ENCODE peak calls at places on chromosome 12, in four cellular contexts. P is mammary epithelial cell, X is MM.1S, Q is left lung. W is an unnamed sample.
A peak's percentile ranks its signal among the peaks of the same experiment; 100 is the strongest.

GRCh38 chr12:18275974-18276373 is 14.7 kb downstream of the PIK3C2G start:
- DNase-seq in P (peak; percentile 70), X (no peak), Q (no peak), W (no peak)

GRCh38 chr12:67798763-67799162 is 150.2 kb downstream of the DYRK2 start:
- DNase-seq in P (no peak), X (no peak), Q (no peak), W (no peak)

GRCh38 chr12:64402181-64402580 is 2.0 kb upstream of the XPOT start:
- DNase-seq in P (no peak), X (no peak), Q (no peak), W (no peak)

GRCh38 chr12:124513297-124513867 is 54.0 kb downstream of the NCOR2 start:
- DNase-seq in P (no peak), X (no peak), Q (no peak), W (no peak)

GRCh38 chr12:39905152-39905551 is 200.7 kb downstream of the SLC2A13 start:
- DNase-seq in P (peak; percentile 61), X (no peak), Q (peak; percentile 40), W (no peak)

GRCh38 chr12:29455087-29455486 is 42.4 kb downstream of the OVCH1 start:
- DNase-seq in P (no peak), X (no peak), Q (no peak), W (no peak)

GRCh38 chr12:126708492-126708896 is 1558.5 kb upstream of the TMEM132C start:
- DNase-seq in P (no peak), X (peak; percentile 30), Q (no peak), W (no peak)

GRCh38 chr12:16344269-16344668 is 3.2 kb upstream of the MGST1 start:
- DNase-seq in P (no peak), X (no peak), Q (no peak), W (no peak)

GRCh38 chr12:1882405-1882804 is 36.0 kb downstream of the CACNA2D4 start:
- DNase-seq in P (no peak), X (no peak), Q (no peak), W (no peak)

GRCh38 chr12:69519871-69520270 is 49.7 kb downstream of the FRS2 start:
- DNase-seq in P (peak; percentile 90), X (no peak), Q (no peak), W (no peak)

GRCh38 chr12:1469063-1469462 is 125.3 kb downstream of the FBXL14 start:
- DNase-seq in P (no peak), X (no peak), Q (no peak), W (no peak)

GRCh38 chr12:55820679-55821078 is 2.8 kb downstream of the ORMDL2 start:
- DNase-seq in P (no peak), X (no peak), Q (no peak), W (no peak)

GRCh38 chr12:1457901-1458300 is 136.5 kb downstream of the FBXL14 start:
- DNase-seq in P (peak; percentile 43), X (no peak), Q (no peak), W (no peak)

GRCh38 chr12:30806989-30807694 is 52.4 kb upstream of the CAPRIN2 start:
- DNase-seq in P (peak; percentile 54), X (peak; percentile 61), Q (no peak), W (peak; percentile 61)

GRCh38 chr12:65952737-65953209 is 128.5 kb downstream of the HMGA2 start:
- DNase-seq in P (peak; percentile 79), X (no peak), Q (no peak), W (no peak)

GRCh38 chr12:119684730-119685129 is 16.8 kb downstream of the PRKAB1 start:
- DNase-seq in P (no peak), X (no peak), Q (no peak), W (no peak)

GRCh38 chr12:100986595-100987547 is 192.3 kb downstream of the ANO4 start:
- DNase-seq in P (no peak), X (no peak), Q (no peak), W (no peak)

GRCh38 chr12:6915789-6916285 is 1.5 kb downstream of the ENO2 start:
- DNase-seq in P (no peak), X (no peak), Q (peak; percentile 32), W (no peak)
- H3K4me3 ChIP-seq in P (no peak overlapping the region), X (peak overlapping the region; percentile 94), Q (no peak overlapping the region), W (no peak overlapping the region)

DNA sequence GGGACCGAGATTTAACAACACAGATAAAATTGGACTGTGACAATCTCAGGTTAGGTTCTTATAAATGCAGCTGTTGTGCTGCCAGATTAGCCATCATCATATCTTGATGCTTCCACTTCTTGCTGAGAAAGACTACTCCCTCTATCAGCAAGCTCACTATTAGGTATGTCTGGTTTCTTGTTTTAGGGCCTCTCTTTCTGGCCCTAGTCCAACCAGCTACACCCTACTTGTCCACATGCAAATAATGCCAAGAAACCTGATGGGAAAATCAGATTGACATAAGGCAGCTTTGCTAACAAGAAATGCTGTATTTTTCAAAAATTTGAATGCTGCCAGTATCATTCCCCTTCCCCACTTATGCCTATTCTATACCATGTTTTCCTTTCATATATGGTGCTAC is 296.0 kb downstream of the RMST start:
- DNase-seq in P (no peak), X (no peak), Q (no peak), W (no peak)
- H3K27ac ChIP-seq in P (no peak overlapping the region), X (peak overlapping the region; percentile 17), Q (no peak overlapping the region), W (no peak overlapping the region)

GRCh38 chr12:19857197-19857596 is 417.9 kb downstream of the AEBP2 start:
- DNase-seq in P (no peak), X (no peak), Q (no peak), W (no peak)
- H3K4me3 ChIP-seq in P (no peak overlapping the region), X (no peak overlapping the region), Q (no peak overlapping the region), W (no peak overlapping the region)

DNA sequence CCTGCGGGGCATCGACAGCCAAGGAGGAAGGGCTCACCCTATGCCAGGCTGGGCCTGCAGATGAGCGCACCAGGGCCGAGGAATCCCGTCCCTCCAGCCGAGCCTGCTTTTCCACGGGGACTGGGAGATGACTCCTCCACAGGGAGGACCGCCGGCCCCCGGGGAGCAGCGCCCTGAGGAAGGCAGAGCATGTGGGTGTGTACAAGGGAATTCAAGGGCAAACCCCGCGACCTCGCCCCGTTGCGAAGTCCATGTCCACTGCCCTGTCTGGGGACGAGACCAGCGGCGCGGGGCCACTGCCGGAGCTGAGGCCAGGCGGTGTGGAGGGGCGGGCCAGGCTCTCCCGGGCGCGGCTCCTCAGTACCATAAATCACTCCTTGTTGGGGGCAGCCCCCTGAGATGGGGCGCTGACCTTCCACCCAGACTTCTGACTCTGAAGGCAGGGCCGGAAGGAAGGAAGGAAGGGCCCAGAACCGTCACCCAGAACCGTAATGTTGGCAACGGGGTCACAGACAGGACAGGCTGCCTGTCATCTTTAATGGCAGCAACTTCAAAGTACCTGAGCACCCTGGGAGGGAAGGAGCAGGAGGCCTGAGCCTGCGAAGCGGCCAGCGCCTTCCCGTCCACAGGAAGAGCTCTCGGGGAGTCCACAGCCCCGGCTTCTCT is 52.6 kb downstream of the RNF34 start:
- DNase-seq in P (peak; percentile 53), X (no peak), Q (no peak), W (no peak)
- H3K27ac ChIP-seq in P (no peak overlapping the region), X (no peak overlapping the region), Q (no peak overlapping the region), W (no peak overlapping the region)

DNA sequence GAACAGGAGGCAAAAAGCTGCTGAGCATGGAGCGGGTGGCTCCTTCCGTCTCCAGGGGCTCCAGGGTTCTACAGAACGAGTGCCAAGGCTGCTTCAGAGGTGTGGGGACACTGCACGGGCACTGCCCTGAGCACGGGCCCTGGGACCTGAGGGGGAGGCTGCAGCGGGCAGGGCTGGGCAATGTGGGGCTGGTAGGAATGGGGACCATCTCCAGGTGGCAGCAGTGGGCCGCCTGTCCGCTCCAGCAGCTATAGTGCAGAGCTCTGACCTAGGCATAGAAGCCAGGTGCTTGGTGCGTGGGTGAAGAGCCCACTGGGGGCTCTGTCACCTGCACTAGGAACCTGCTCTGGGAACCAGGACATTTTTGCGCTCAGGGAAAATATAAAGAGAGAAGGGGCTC is 22.3 kb downstream of the HDAC7 start:
- DNase-seq in P (no peak), X (no peak), Q (no peak), W (no peak)
- H3K4me3 ChIP-seq in P (no peak overlapping the region), X (no peak overlapping the region), Q (no peak overlapping the region), W (no peak overlapping the region)

W was measured in naive thymus-derived CD4-positive, alpha-beta T cell.